ENCODE peak calls at places on chromosomes 4 and X, in seven cellular contexts. U is activated T-cell treated with anti-CD3 and anti-CD28 coated beads for 48 hours; R is A549; W is amniotic stem cell; L is stimulated activated CD8-positive, alpha-beta memory T cell treated with anti-CD3 and anti-CD28 coated beads, Interleukin-15, amount 100 ng/mL, for 48 hours; V is NCI-H748 treated with DMSO at 0.1 percent for 48 hours; E is NCI-H345. M is an unnamed sample.

GRCh38 chr4:52507774-52508173 is 151.3 kb downstream of the USP46 start:
- DNase-seq in E (no peak), L (no peak), W (no peak), U (no peak), R (no peak), V (no peak), M (no peak)

GRCh38 chr4:52545099-52546069 is 113.7 kb downstream of the USP46 start:
- DNase-seq in U (peak), E (peak), V (peak), W (peak), R (peak), L (peak), M (peak)

GRCh38 chr4:37631551-37631950 is 54.6 kb downstream of the RELL1 start:
- DNase-seq in U (no peak), L (no peak), W (no peak), V (no peak), E (no peak), R (no peak), M (no peak)

GRCh38 chr4:52574036-52574435 is 85.1 kb downstream of the USP46 start:
- DNase-seq in L (no peak), V (no peak), U (no peak), W (no peak), R (no peak), E (no peak), M (no peak)

GRCh38 chr4:74428278-74428677 is 16.7 kb upstream of the AREG start:
- DNase-seq in W (no peak), U (no peak), V (no peak), E (no peak), L (no peak), R (no peak), M (no peak)

GRCh38 chr4:142818009-142818408 is 28.1 kb downstream of the INPP4B start:
- DNase-seq in U (no peak), V (no peak), L (no peak), R (no peak), E (no peak), W (no peak), M (no peak)

GRCh38 chr4:24794111-24794860 is 1.1 kb upstream of the SOD3 start:
- DNase-seq in L (no peak), U (no peak), V (no peak), W (no peak), E (no peak), R (no peak), M (no peak)

GRCh38 chrX:108186811-108187210 is 95.2 kb downstream of the ATG4A start:
- DNase-seq in U (no peak), W (no peak), L (no peak), R (peak), V (no peak), E (no peak), M (no peak)

GRCh38 chr4:54781771-54782170 is 124.0 kb downstream of the KIT start:
- DNase-seq in R (no peak), U (no peak), W (no peak), L (no peak), V (no peak), E (no peak), M (no peak)

GRCh38 chr4:107312366-107312765 is 276.3 kb upstream of the DKK2 start:
- DNase-seq in V (no peak), E (no peak), R (no peak), L (no peak), U (no peak), W (no peak), M (no peak)

GRCh38 chrX:2710041-2710471 is 19.0 kb downstream of the CD99 start:
- DNase-seq in E (no peak), R (peak), U (no peak), V (no peak), L (no peak), W (no peak), M (no peak)

GRCh38 chrX:119155416-119156035 is 27.9 kb upstream of the KIAA1210 start:
- DNase-seq in E (no peak), L (no peak), V (no peak), W (no peak), U (no peak), R (peak), M (no peak)

GRCh38 chrX:66676990-66677389 is 38.1 kb upstream of the EDA2R start:
- DNase-seq in R (no peak), U (no peak), V (no peak), E (no peak), W (peak), L (no peak), M (no peak)

GRCh38 chrX:32483534-32484136 is 727.7 kb downstream of the DMD start:
- DNase-seq in L (no peak), R (no peak), E (peak), V (no peak), U (no peak), W (no peak), M (no peak)

GRCh38 chrX:31232506-31232905 is 160.7 kb upstream of the FTHL17 start:
- DNase-seq in V (no peak), L (no peak), E (no peak), U (no peak), R (no peak), W (no peak), M (no peak)

GRCh38 chrX:8738588-8739189 is 6.8 kb upstream of the ANOS1 start:
- DNase-seq in L (no peak), V (peak), E (peak), R (peak), W (no peak), U (no peak), M (peak)

GRCh38 chr4:4849524-4850193 is 9.8 kb upstream of the MSX1 start:
- DNase-seq in U (no peak), R (no peak), W (no peak), V (no peak), L (no peak), E (no peak), M (no peak)

GRCh38 chr4:45648846-45649245 is 475.0 kb downstream of the GABRG1 start:
- DNase-seq in U (no peak), W (no peak), R (no peak), L (no peak), V (no peak), E (no peak), M (no peak)

GRCh38 chrX:38538134-38538533 is 23.2 kb upstream of the TSPAN7 start:
- DNase-seq in V (no peak), R (no peak), W (no peak), U (no peak), L (no peak), E (no peak), M (no peak)

GRCh38 chr4:121822796-121823504 is 733 bp downstream of the CCNA2 start:
- DNase-seq in V (no peak), E (peak), R (peak), U (peak), W (no peak), L (peak), M (peak)

GRCh38 chr4:48518143-48518542 is 28.1 kb downstream of the ZAR1 start:
- DNase-seq in V (no peak), U (no peak), W (no peak), L (no peak), R (no peak), E (no peak), M (no peak)

GRCh38 chr4:7652006-7652405 is 217.3 kb upstream of the PSAPL1 start:
- DNase-seq in W (no peak), L (no peak), U (no peak), E (no peak), V (no peak), R (no peak), M (no peak)

GRCh38 chrX:94977562-94977961 is 1303.6 kb downstream of the FAM133A start:
- DNase-seq in W (no peak), E (peak), U (no peak), V (no peak), R (no peak), L (no peak), M (peak)

GRCh38 chr4:173509031-173510001 is 20.7 kb downstream of the HAND2 start:
- DNase-seq in R (no peak), L (no peak), E (no peak), U (no peak), W (no peak), V (no peak), M (peak)

GRCh38 chrX:40060356-40060845 is 37.4 kb downstream of the BCOR start:
- DNase-seq in U (no peak), E (no peak), R (no peak), L (no peak), V (no peak), W (no peak), M (no peak)

GRCh38 chr4:76250962-76251361 is 559 bp upstream of the FAM47E start:
- DNase-seq in R (no peak), W (no peak), L (no peak), E (peak), U (no peak), V (no peak), M (no peak)

GRCh38 chr4:172018358-172018757 is 205.2 kb downstream of the GALNTL6 start:
- DNase-seq in W (no peak), V (no peak), U (no peak), E (no peak), L (no peak), R (no peak), M (no peak)

GRCh38 chr4:94207469-94208224 is at the start of gene SMARCAD1:
- DNase-seq in U (peak), R (peak), W (peak), E (peak), L (peak), V (peak), M (peak)

GRCh38 chr4:119739796-119740195 is 111.2 kb upstream of the PDE5A start:
- DNase-seq in V (no peak), U (no peak), E (no peak), W (no peak), L (no peak), R (no peak), M (no peak)

GRCh38 chrX:68186552-68187262 is 246.6 kb downstream of the OPHN1 start:
- DNase-seq in V (no peak), U (no peak), L (no peak), E (no peak), W (no peak), R (peak), M (no peak)

GRCh38 chr4:180664766-180665368 is 1578.3 kb upstream of the TENM3 start:
- DNase-seq in E (peak), R (peak), V (peak), W (peak), L (peak), U (peak), M (peak)

GRCh38 chr4:182724414-182724813 is 192.8 kb downstream of the DCTD start:
- DNase-seq in L (no peak), V (no peak), W (no peak), U (no peak), E (no peak), R (no peak), M (no peak)

GRCh38 chr4:168636506-168637176 is 139.8 kb downstream of the PALLD start:
- DNase-seq in U (no peak), L (no peak), V (no peak), E (no peak), W (peak), R (no peak), M (no peak)

GRCh38 chr4:123200417-123200945 is 196.1 kb upstream of the SPRY1 start:
- DNase-seq in W (no peak), V (no peak), R (no peak), U (no peak), L (no peak), E (no peak), M (no peak)

M was measured in nephron progenitor cell.